ENCODE peak calls at places on chromosomes 12 and 14, in four cellular contexts. A is BJ, M is mesothelial cell of epicardium, O is tibial nerve. D is an unnamed sample.

GRCh38 chr12:75818863-75819262 is 212.7 kb downstream of the PHLDA1 start:
- DNase-seq in O (no peak), M (no peak), A (no peak), D (no peak)

GRCh38 chr12:112537710-112538396 is 119.1 kb downstream of the PTPN11 start:
- DNase-seq in A (peak; percentile 1), O (no peak), M (no peak), D (no peak)

GRCh38 chr14:43360239-43360638 is 1146.8 kb downstream of the FSCB start:
- DNase-seq in M (no peak), A (no peak), O (no peak), D (no peak)

GRCh38 chr14:100149789-100150611 is 9.4 kb downstream of the DEGS2 start:
- DNase-seq in M (no peak), O (no peak), A (no peak), D (no peak)

GRCh38 chr12:27343255-27344000 is 10.8 kb downstream of the BMAL2 start:
- DNase-seq in A (peak; percentile 65), M (no peak), O (no peak), D (no peak)

GRCh38 chr12:114403044-114403689 is 2.8 kb downstream of the TBX5 start:
- DNase-seq in A (no peak), O (no peak), M (no peak), D (no peak)

GRCh38 chr12:12207746-12208145 is 59.1 kb downstream of the LRP6 start:
- DNase-seq in M (no peak), O (no peak), A (no peak), D (no peak)

GRCh38 chr14:63654346-63654745 is 12.7 kb upstream of the WDR89 start:
- DNase-seq in O (no peak), A (peak; percentile 73), M (no peak), D (no peak)

GRCh38 chr12:131539381-131539780 is 171.5 kb upstream of the SFSWAP start:
- DNase-seq in O (no peak), M (no peak), A (no peak), D (no peak)

GRCh38 chr12:13205809-13206559 is 9.5 kb downstream of the EMP1 start:
- DNase-seq in M (no peak), A (peak; percentile 94), O (no peak), D (no peak)

GRCh38 chr14:20757963-20758362 is 10.2 kb upstream of the EDDM3B start:
- DNase-seq in A (no peak), O (no peak), M (no peak), D (no peak)

GRCh38 chr12:67804168-67804567 is 155.6 kb downstream of the DYRK2 start:
- DNase-seq in O (no peak), A (no peak), M (no peak), D (no peak)

GRCh38 chr14:68633131-68633991 is 159.5 kb downstream of the ZFP36L1 start:
- DNase-seq in M (no peak), O (no peak), A (no peak), D (no peak)

GRCh38 chr14:104360522-104360921 is 219.0 kb upstream of the C14orf180 start:
- DNase-seq in M (peak; percentile 9), A (no peak), O (no peak), D (no peak)

GRCh38 chr14:50941151-50941550 is 3.1 kb downstream of the PYGL start:
- DNase-seq in M (no peak), A (peak; percentile 61), O (no peak), D (no peak)

GRCh38 chr12:120216742-120217595 is 16.1 kb upstream of the RPLP0 start:
- DNase-seq in A (no peak), M (no peak), O (no peak), D (no peak)

GRCh38 chr14:66434464-66434863 is 51.7 kb upstream of the CCDC196 start:
- DNase-seq in O (no peak), M (no peak), A (no peak), D (no peak)

GRCh38 chr12:108482717-108483212 is 32.3 kb upstream of the FICD start:
- DNase-seq in O (no peak), M (no peak), A (no peak), D (no peak)

GRCh38 chr12:82705774-82706173 is 19.1 kb downstream of the TMTC2 start:
- DNase-seq in A (no peak), M (no peak), O (no peak), D (no peak)

GRCh38 chr14:60111732-60112131 is 20.0 kb downstream of the PCNX4 start:
- DNase-seq in M (no peak), O (no peak), A (no peak), D (no peak)

GRCh38 chr12:111448266-111448830 is 42.6 kb downstream of the SH2B3 start:
- DNase-seq in M (peak; percentile 5), A (no peak), O (no peak), D (no peak)

GRCh38 chr14:103543721-103544626 is 15.0 kb downstream of the TRMT61A start:
- DNase-seq in A (no peak), M (no peak), O (no peak), D (no peak)

GRCh38 chr12:62268956-62269355 is 8.8 kb downstream of the USP15 start:
- DNase-seq in A (no peak), O (no peak), M (no peak), D (no peak)

GRCh38 chr14:38623661-38624060 is 367.8 kb upstream of the CLEC14A start:
- DNase-seq in O (no peak), A (peak; percentile 16), M (no peak), D (no peak)

GRCh38 chr12:128853321-128854197 is at the start of gene GLT1D1:
- DNase-seq in A (no peak), M (no peak), O (no peak), D (peak; percentile 29)

GRCh38 chr12:66398931-66399625 is 96.8 kb downstream of the HELB start:
- DNase-seq in A (no peak), O (no peak), M (no peak), D (no peak)

GRCh38 chr12:122064034-122064777 is 14.3 kb upstream of the MLXIP start:
- DNase-seq in A (peak; percentile 73), M (peak; percentile 65), O (peak; percentile 41), D (no peak)
- TF ChIP-seq CTCF in A (peak; percentile 61), M (no peak), O (no peak), D (peak; percentile 42)

GRCh38 chr12:40107803-40108620 is 2.1 kb upstream of the SLC2A13 start:
- DNase-seq in O (no peak), M (no peak), A (no peak), D (no peak)
- TF ChIP-seq CTCF in O (no peak), M (peak; percentile 31), A (no peak), D (no peak)

GRCh38 chr12:32440120-32440865 is 40.9 kb downstream of the FGD4 start:
- DNase-seq in A (no peak), M (no peak), O (no peak), D (no peak)

GRCh38 chr12:32435921-32436710 is 36.8 kb downstream of the FGD4 start:
- DNase-seq in M (no peak), A (no peak), O (no peak), D (no peak)

DNA sequence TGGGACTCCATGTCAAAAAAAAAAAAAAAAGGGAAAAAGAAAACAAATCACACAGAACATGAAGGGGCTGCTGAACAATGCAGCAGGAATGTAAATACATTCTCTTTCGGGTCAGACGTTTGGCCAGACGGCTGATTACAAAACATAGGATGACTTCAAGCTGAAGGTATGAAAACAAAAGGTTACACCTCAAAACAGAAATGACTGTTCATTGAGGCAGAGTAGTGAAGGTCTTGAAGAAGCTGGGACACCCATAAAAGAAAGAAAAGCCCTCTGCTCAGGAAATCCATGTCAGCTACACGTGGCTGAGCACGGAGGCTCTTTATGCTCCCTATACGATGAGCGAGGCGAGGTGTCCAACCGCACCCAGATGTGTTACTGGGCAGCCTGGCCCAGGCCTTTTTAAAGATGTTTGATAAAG is 37.7 kb downstream of the FGD4 start:
- DNase-seq in M (no peak), O (no peak), A (peak; percentile 80), D (no peak)
- TF ChIP-seq CTCF in M (no peak), O (no peak), A (no peak), D (no peak)

GRCh38 chr12:55666508-55666907 is 29.8 kb downstream of the OR10P1 start:
- DNase-seq in A (no peak), O (no peak), M (no peak), D (no peak)
- TF ChIP-seq CTCF in A (no peak), O (no peak), M (no peak), D (no peak)

DNA sequence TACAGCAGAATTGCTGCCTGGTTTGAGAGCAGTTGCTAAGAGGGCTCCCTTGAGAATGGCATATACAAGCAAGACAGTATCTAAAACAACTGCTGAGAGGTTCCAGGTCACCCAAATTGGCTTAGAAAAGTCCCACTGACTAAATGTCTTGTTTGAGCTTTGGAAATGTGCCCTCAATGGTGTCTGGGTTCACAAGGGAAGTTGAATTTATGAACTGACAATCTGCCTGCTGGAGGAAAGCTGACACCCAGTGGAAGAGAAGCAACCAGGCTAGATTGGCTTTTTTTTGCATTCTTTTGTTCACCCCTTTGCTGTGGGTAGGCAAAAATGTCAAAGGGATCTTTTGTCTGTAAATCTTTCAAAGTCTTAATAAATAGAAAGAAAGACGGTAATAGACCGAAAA is 44.6 kb upstream of the NPFF start:
- DNase-seq in A (no peak), M (no peak), O (no peak), D (no peak)
- TF ChIP-seq CTCF in A (no peak), M (no peak), O (no peak), D (no peak)

GRCh38 chr14:61569308-61569707 is 126.0 kb upstream of the HIF1A start:
- DNase-seq in A (no peak), M (no peak), O (no peak), D (no peak)

GRCh38 chr14:61570188-61570960 is 124.9 kb upstream of the HIF1A start:
- DNase-seq in A (no peak), O (no peak), M (no peak), D (no peak)

GRCh38 chr14:61569783-61570182 is 125.5 kb upstream of the HIF1A start:
- DNase-seq in A (no peak), O (no peak), M (no peak), D (no peak)

GRCh38 chr14:61567838-61568571 is 127.3 kb upstream of the HIF1A start:
- DNase-seq in M (no peak), O (no peak), A (no peak), D (no peak)

DNA sequence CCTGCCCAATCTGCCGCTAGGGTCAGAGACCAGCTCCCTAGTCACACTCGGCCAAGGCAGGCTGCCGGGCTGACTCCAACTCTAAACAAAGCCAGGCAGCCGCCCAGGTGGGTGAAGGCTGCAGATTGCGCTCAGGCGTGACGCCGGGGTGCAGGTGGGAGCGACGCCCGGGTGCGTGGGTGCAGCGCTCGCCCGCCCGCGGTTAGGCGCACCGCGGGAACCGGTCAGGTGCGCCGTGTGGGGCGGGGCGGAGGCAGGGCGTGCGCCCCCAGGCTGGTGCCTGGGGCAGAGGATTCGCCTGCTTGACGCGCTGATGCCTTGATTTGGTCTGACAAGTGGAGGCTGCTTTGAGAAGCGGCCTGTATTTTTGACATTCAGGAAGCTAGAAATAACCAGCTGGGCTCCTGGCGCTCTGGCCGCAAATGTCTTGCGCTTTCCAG is 126.7 kb upstream of the HIF1A start:
- DNase-seq in O (no peak), A (no peak), M (no peak), D (no peak)
- TF ChIP-seq CTCF in O (no peak), A (no peak), M (no peak), D (no peak)

D was measured in D721Med.